ENCODE peak calls at places on chromosomes 6 and 20, in seven cellular contexts. B is uterus, C is PC-9, M is heart right ventricle, S is heart left ventricle, L is tibial nerve, U is neural progenitor cell. N is an unnamed sample.

GRCh38 chr20:31449511-31450128 is 9.2 kb downstream of the DEFB123 start:
- DNase-seq in B (no peak), C (no peak), M (no peak), S (no peak), L (no peak), U (no peak), N (no peak)

GRCh38 chr20:24737212-24737850 is 211.7 kb upstream of the CST7 start:
- DNase-seq in B (no peak), C (no peak), M (no peak), S (no peak), L (peak; percentile 2), U (no peak), N (no peak)

GRCh38 chr20:50848846-50849673 is 54.2 kb downstream of the BCAS4 start:
- DNase-seq in B (peak; percentile 30), C (no peak), M (no peak), S (no peak), L (no peak), U (no peak), N (no peak)

GRCh38 chr6:128358111-128358780 is 162.2 kb downstream of the PTPRK start:
- DNase-seq in B (no peak), C (no peak), M (no peak), S (no peak), L (no peak), U (no peak), N (no peak)

GRCh38 chr20:34941224-34941623 is 14.4 kb downstream of the GSS start:
- DNase-seq in B (no peak), C (no peak), M (no peak), S (no peak), L (no peak), U (no peak), N (no peak)

GRCh38 chr6:20511858-20512257 is 22.4 kb upstream of the CDKAL1 start:
- DNase-seq in B (no peak), C (no peak), M (no peak), S (no peak), L (no peak), U (no peak), N (no peak)

GRCh38 chr6:148857817-148858390 is 111.1 kb downstream of the UST start:
- DNase-seq in B (no peak), C (no peak), M (no peak), S (no peak), L (no peak), U (no peak), N (no peak)

GRCh38 chr6:154991207-154991606 is 3.9 kb upstream of the TIAM2 start:
- DNase-seq in B (no peak), C (no peak), M (no peak), S (no peak), L (no peak), U (no peak), N (no peak)

GRCh38 chr6:65524232-65524631 is 182.8 kb downstream of the EYS start:
- DNase-seq in B (no peak), C (no peak), M (no peak), S (no peak), L (no peak), U (no peak), N (no peak)

GRCh38 chr20:18537651-18538050 is 29.6 kb upstream of the SMIM26 start:
- DNase-seq in B (no peak), C (no peak), M (no peak), S (no peak), L (no peak), U (no peak), N (no peak)

GRCh38 chr6:7996538-7997225 is 67.5 kb downstream of the BLOC1S5 start:
- DNase-seq in B (no peak), C (no peak), M (no peak), S (peak; percentile 37), L (no peak), U (no peak), N (no peak)

GRCh38 chr6:128168244-128168643 is 267.4 kb upstream of the THEMIS start:
- DNase-seq in B (no peak), C (no peak), M (no peak), S (no peak), L (no peak), U (no peak), N (no peak)

GRCh38 chr6:56168601-56169000 is 78.8 kb downstream of the COL21A1 start:
- DNase-seq in B (no peak), C (no peak), M (no peak), S (no peak), L (no peak), U (no peak), N (no peak)

GRCh38 chr6:80132942-80133517 is 26.6 kb downstream of the BCKDHB start:
- DNase-seq in B (peak; percentile 36), C (peak; percentile 15), M (no peak), S (peak; percentile 57), L (peak; percentile 78), U (peak; percentile 47), N (peak; percentile 44)

GRCh38 chr6:105601541-105602174 is 198.8 kb upstream of the PREP start:
- DNase-seq in B (peak; percentile 72), C (peak; percentile 70), M (peak; percentile 34), S (peak; percentile 91), L (peak; percentile 67), U (no peak), N (no peak)

GRCh38 chr6:42152024-42152423 is 9.6 kb upstream of the C6orf132 start:
- DNase-seq in B (no peak), C (no peak), M (no peak), S (no peak), L (no peak), U (no peak), N (no peak)

GRCh38 chr6:28542440-28543293 is 17.0 kb downstream of the GPX5 start:
- DNase-seq in B (peak; percentile 66), C (peak; percentile 83), M (no peak), S (no peak), L (no peak), U (peak; percentile 97), N (peak; percentile 85)

GRCh38 chr20:38790210-38791053 is 15.1 kb upstream of the PPP1R16B start:
- DNase-seq in B (no peak), C (peak; percentile 42), M (no peak), S (no peak), L (no peak), U (peak; percentile 79), N (peak; percentile 41)

GRCh38 chr6:97136644-97137358 is 146.2 kb downstream of the MMS22L start:
- DNase-seq in B (no peak), C (no peak), M (no peak), S (no peak), L (no peak), U (no peak), N (no peak)

GRCh38 chr20:36093025-36093803 is 61.3 kb upstream of the EPB41L1 start:
- DNase-seq in B (peak; percentile 34), C (peak; percentile 54), M (peak; percentile 51), S (peak; percentile 48), L (no peak), U (peak; percentile 41), N (no peak)

GRCh38 chr20:45779011-45779915 is 12.4 kb downstream of the WFDC3 start:
- DNase-seq in B (peak; percentile 93), C (peak; percentile 96), M (peak; percentile 64), S (peak; percentile 70), L (peak; percentile 90), U (no peak), N (no peak)

GRCh38 chr6:161954077-161954476 is 680.2 kb upstream of the AGPAT4 start:
- DNase-seq in B (no peak), C (no peak), M (no peak), S (no peak), L (no peak), U (no peak), N (no peak)

GRCh38 chr6:17390276-17390675 is 3.1 kb upstream of the CAP2 start:
- DNase-seq in B (no peak), C (no peak), M (no peak), S (no peak), L (no peak), U (no peak), N (no peak)

GRCh38 chr6:17395112-17395511 is 1.7 kb downstream of the CAP2 start:
- DNase-seq in B (no peak), C (no peak), M (no peak), S (no peak), L (no peak), U (no peak), N (no peak)

GRCh38 chr6:17393335-17394191 is at the start of gene CAP2:
- DNase-seq in B (peak; percentile 59), C (peak; percentile 74), M (peak; percentile 66), S (peak; percentile 86), L (peak; percentile 15), U (peak; percentile 90), N (peak; percentile 88)

GRCh38 chr6:17394192-17394611 is 807 bp downstream of the CAP2 start:
- DNase-seq in B (peak; percentile 50), C (peak; percentile 75), M (peak; percentile 23), S (peak; percentile 39), L (peak; percentile 10), U (peak; percentile 72), N (peak; percentile 67)

GRCh38 chr6:17392978-17393334 is 439 bp upstream of the CAP2 start:
- DNase-seq in B (no peak), C (no peak), M (no peak), S (no peak), L (no peak), U (no peak), N (no peak)
- H3K4me3 ChIP-seq in B (peak overlapping the region; percentile 69), C (peak overlapping the region; percentile 74), M (peak overlapping the region; percentile 61), S (peak overlapping the region; percentile 55), L (peak overlapping the region; percentile 62), U (peak overlapping the region; percentile 87), N (peak overlapping the region; percentile 49)

GRCh38 chr20:1462001-1462400 is 4.6 kb downstream of the NSFL1C start:
- DNase-seq in B (no peak), C (no peak), M (no peak), S (no peak), L (no peak), U (no peak), N (no peak)
- H3K36me3 ChIP-seq in B (no peaks in the 10 kb centered on the region), C (peaks cover 51% of the 10 kb centered on the region), M (no peaks in the 10 kb centered on the region), S (peaks cover 8% of the 10 kb centered on the region), L (peaks cover 6% of the 10 kb centered on the region), U (no peaks in the 10 kb centered on the region), N (peaks cover 26% of the 10 kb centered on the region)

GRCh38 chr6:159716247-159717086 is 10.8 kb upstream of the WTAP start:
- DNase-seq in B (peak; percentile 65), C (no peak), M (no peak), S (peak; percentile 59), L (peak; percentile 71), U (no peak), N (no peak)

GRCh38 chr6:159715168-159715567 is 12.1 kb upstream of the WTAP start:
- DNase-seq in B (no peak), C (no peak), M (no peak), S (no peak), L (no peak), U (no peak), N (no peak)

GRCh38 chr6:159714404-159714803 is 12.9 kb upstream of the WTAP start:
- DNase-seq in B (no peak), C (no peak), M (no peak), S (no peak), L (no peak), U (no peak), N (no peak)

GRCh38 chr6:159713984-159714383 is 13.3 kb upstream of the WTAP start:
- DNase-seq in B (no peak), C (no peak), M (no peak), S (no peak), L (no peak), U (no peak), N (no peak)

GRCh38 chr6:159715605-159716004 is 11.7 kb upstream of the WTAP start:
- DNase-seq in B (no peak), C (no peak), M (no peak), S (no peak), L (no peak), U (no peak), N (no peak)
- H3K4me3 ChIP-seq in B (no peak overlapping the region), C (no peak overlapping the region), M (no peak overlapping the region), S (no peak overlapping the region), L (no peak overlapping the region), U (no peak overlapping the region), N (no peak overlapping the region)

GRCh38 chr20:62304331-62305148 is 1.7 kb downstream of the ADRM1 start:
- DNase-seq in B (no peak), C (no peak), M (no peak), S (no peak), L (no peak), U (no peak), N (no peak)
- H3K36me3 ChIP-seq in B (no peaks in the 10 kb centered on the region), C (peaks cover 18% of the 10 kb centered on the region), M (peaks cover 8% of the 10 kb centered on the region), S (peaks cover 17% of the 10 kb centered on the region), L (peaks cover 28% of the 10 kb centered on the region), U (no peaks in the 10 kb centered on the region), N (peaks cover 62% of the 10 kb centered on the region)

N was measured in HAP-1.